ENCODE peak calls at places on chromosomes 13 and 19, in five cellular contexts. H is fibroblast of lung, Y is cardiac muscle cell, I is stomach, T is GM23338. M is an unnamed sample.

GRCh38 chr19:17522988-17523872 is 11.8 kb downstream of the PGLS start:
- DNase-seq in H (no peak), I (peak; percentile 49), T (no peak), Y (no peak), M (peak; percentile 56)

GRCh38 chr19:1154731-1155351 is 19.2 kb downstream of the SBNO2 start:
- DNase-seq in Y (no peak), I (peak; percentile 87), H (peak; percentile 86), T (no peak), M (peak; percentile 90)

GRCh38 chr13:66977156-66977555 is 253.0 kb downstream of the PCDH9 start:
- DNase-seq in T (no peak), I (no peak), Y (no peak), H (no peak), M (no peak)

GRCh38 chr19:2613507-2614295 is 88.8 kb downstream of the GNG7 start:
- DNase-seq in H (peak; percentile 23), I (peak; percentile 60), Y (peak; percentile 53), T (peak; percentile 83), M (no peak)

GRCh38 chr13:63048648-63049047 is 1633.0 kb upstream of the PCDH20 start:
- DNase-seq in Y (no peak), T (peak; percentile 8), I (no peak), H (no peak), M (no peak)

GRCh38 chr13:60134376-60134775 is 29.4 kb downstream of the DIAPH3 start:
- DNase-seq in T (peak; percentile 80), H (no peak), I (no peak), Y (peak; percentile 45), M (no peak)

GRCh38 chr19:34480971-34481821 is at the start of gene WTIP:
- DNase-seq in T (peak; percentile 89), I (peak; percentile 67), H (peak; percentile 94), Y (peak; percentile 93), M (peak; percentile 87)

GRCh38 chr19:54190942-54191670 is at the start of gene TSEN34:
- DNase-seq in H (no peak), I (peak; percentile 91), T (peak; percentile 88), Y (peak; percentile 93), M (peak; percentile 91)

GRCh38 chr19:18603255-18603957 is 3.2 kb downstream of the CRLF1 start:
- DNase-seq in T (peak; percentile 84), I (no peak), Y (no peak), H (peak; percentile 32), M (no peak)

GRCh38 chr19:29645911-29646310 is 19.4 kb upstream of the PLEKHF1 start:
- DNase-seq in H (peak; percentile 66), I (peak; percentile 77), Y (no peak), T (no peak), M (peak; percentile 78)

GRCh38 chr13:30119476-30119875 is 187.9 kb downstream of the KATNAL1 start:
- DNase-seq in Y (no peak), T (no peak), I (no peak), H (peak; percentile 85), M (no peak)

GRCh38 chr13:20702945-20703784 is at the start of gene IL17D:
- DNase-seq in T (peak; percentile 48), H (no peak), Y (peak; percentile 56), I (no peak), M (no peak)

GRCh38 chr13:66532146-66532545 is 698.0 kb downstream of the PCDH9 start:
- DNase-seq in T (no peak), H (peak; percentile 80), I (no peak), Y (no peak), M (no peak)

GRCh38 chr13:34733720-34734119 is 208.3 kb upstream of the NBEA start:
- DNase-seq in T (no peak), Y (no peak), H (peak; percentile 47), I (no peak), M (no peak)

GRCh38 chr19:45495178-45495577 is 1.7 kb downstream of the RTN2 start:
- DNase-seq in Y (no peak), H (no peak), I (no peak), T (no peak), M (no peak)

GRCh38 chr13:51614350-51614786 is 30.1 kb downstream of the WDFY2 start:
- DNase-seq in Y (no peak), T (no peak), H (no peak), I (no peak), M (peak; percentile 45)

GRCh38 chr13:28531195-28531955 is 36.4 kb upstream of the FLT1 start:
- DNase-seq in Y (peak; percentile 40), H (peak; percentile 16), T (peak; percentile 89), I (peak; percentile 27), M (peak; percentile 72)

GRCh38 chr13:91576590-91576989 is 178.2 kb downstream of the GPC5 start:
- DNase-seq in H (no peak), I (no peak), Y (peak; percentile 10), T (peak; percentile 71), M (no peak)

GRCh38 chr19:8487137-8487851 is 15.1 kb downstream of the PRAM1 start:
- DNase-seq in Y (no peak), T (no peak), H (no peak), I (no peak), M (peak; percentile 64)

GRCh38 chr19:17511724-17512573 is 500 bp downstream of the PGLS start:
- DNase-seq in T (peak; percentile 94), I (peak; percentile 85), Y (peak; percentile 88), H (peak; percentile 84), M (peak; percentile 93)

GRCh38 chr19:38657633-38658222 is 10.3 kb downstream of the ACTN4 start:
- DNase-seq in Y (no peak), H (peak; percentile 95), I (no peak), T (peak; percentile 63), M (no peak)

GRCh38 chr19:48656840-48657474 is 11.0 kb upstream of the CA11 start:
- DNase-seq in T (no peak), I (no peak), Y (no peak), H (peak; percentile 93), M (no peak)

GRCh38 chr19:1167687-1168561 is 6.1 kb downstream of the SBNO2 start:
- DNase-seq in T (no peak), H (no peak), I (no peak), Y (no peak), M (no peak)

GRCh38 chr19:40806385-40807146 is 7.6 kb downstream of the EGLN2 start:
- DNase-seq in Y (peak; percentile 77), H (peak; percentile 96), T (peak; percentile 100), I (peak; percentile 62), M (peak; percentile 87)

GRCh38 chr13:102580552-102581169 is 16.1 kb upstream of the TPP2 start:
- DNase-seq in T (peak; percentile 86), H (peak; percentile 49), Y (peak; percentile 66), I (no peak), M (no peak)

GRCh38 chr13:85828094-85828684 is 29.0 kb upstream of the SLITRK6 start:
- DNase-seq in I (no peak), H (peak; percentile 4), Y (peak; percentile 56), T (peak; percentile 47), M (no peak)

GRCh38 chr19:45952691-45953505 is 20.8 kb downstream of the NOVA2 start:
- DNase-seq in Y (peak; percentile 92), H (peak; percentile 19), T (peak; percentile 98), I (peak; percentile 35), M (peak; percentile 42)

GRCh38 chr19:6811906-6812305 is 39.4 kb downstream of the VAV1 start:
- DNase-seq in T (peak; percentile 66), Y (no peak), H (peak; percentile 58), I (no peak), M (no peak)

GRCh38 chr13:73625562-73626339 is 508.5 kb downstream of the KLF12 start:
- DNase-seq in H (no peak), I (no peak), Y (no peak), T (no peak), M (no peak)

GRCh38 chr19:45506991-45507863 is at the start of gene VASP:
- DNase-seq in I (peak; percentile 93), Y (peak; percentile 91), H (peak; percentile 84), T (peak; percentile 96), M (peak; percentile 90)

GRCh38 chr19:38210458-38210987 is 13.5 kb downstream of the DPF1 start:
- DNase-seq in Y (peak; percentile 67), I (no peak), H (peak; percentile 17), T (peak; percentile 97), M (peak; percentile 84)

GRCh38 chr19:49911381-49912145 is 14.9 kb upstream of the IL4I1 start:
- DNase-seq in T (no peak), Y (no peak), H (no peak), I (no peak), M (no peak)
- H3K36me3 ChIP-seq in T (peaks cover 10% of the 10 kb centered on the region), Y (peaks cover 15% of the 10 kb centered on the region), H (peaks cover 27% of the 10 kb centered on the region), I (peaks cover 87% of the 10 kb centered on the region), M (peaks cover 76% of the 10 kb centered on the region)

GRCh38 chr13:80189889-80190597 is 150.9 kb downstream of the SPRY2 start:
- DNase-seq in I (no peak), T (no peak), Y (no peak), H (no peak), M (no peak)
- TF ChIP-seq CTCF in I (no peak), T (no peak), Y (no peak), H (no peak), M (no peak)

GRCh38 chr13:41313117-41313516 is 2.0 kb downstream of the NAA16 start:
- DNase-seq in Y (no peak), T (no peak), I (no peak), H (no peak), M (no peak)
- H3K27ac ChIP-seq in Y (no peak overlapping the region), T (no peak overlapping the region), I (no peak overlapping the region), H (peak overlapping the region; percentile 45), M (no peak overlapping the region)

GRCh38 chr19:15248648-15249559 is 16.7 kb upstream of the EPHX3 start:
- DNase-seq in H (peak; percentile 89), Y (no peak), I (peak; percentile 76), T (no peak), M (peak; percentile 93)

GRCh38 chr19:15250635-15250993 is 18.4 kb upstream of the EPHX3 start:
- DNase-seq in I (no peak), H (no peak), T (no peak), Y (no peak), M (no peak)

GRCh38 chr19:15249560-15249874 is 17.3 kb upstream of the EPHX3 start:
- DNase-seq in Y (no peak), H (no peak), T (no peak), I (no peak), M (no peak)

GRCh38 chr19:15251010-15251748 is 18.9 kb upstream of the EPHX3 start:
- DNase-seq in T (no peak), Y (no peak), I (no peak), H (peak; percentile 89), M (peak; percentile 83)

GRCh38 chr19:15249912-15250634 is 17.8 kb upstream of the EPHX3 start:
- DNase-seq in T (no peak), Y (no peak), I (no peak), H (peak; percentile 92), M (peak; percentile 84)
- H3K36me3 ChIP-seq in T (peaks cover 18% of the 10 kb centered on the region), Y (peaks cover 53% of the 10 kb centered on the region), I (peaks cover 88% of the 10 kb centered on the region), H (peaks cover 29% of the 10 kb centered on the region), M (peaks cover 54% of the 10 kb centered on the region)

GRCh38 chr13:90276208-90276607 is 1071.3 kb upstream of the MIR17HG start:
- DNase-seq in Y (peak; percentile 8), T (no peak), I (no peak), H (peak; percentile 7), M (no peak)
- TF ChIP-seq CTCF in Y (no peak), T (no peak), I (no peak), H (no peak), M (no peak)

DNA sequence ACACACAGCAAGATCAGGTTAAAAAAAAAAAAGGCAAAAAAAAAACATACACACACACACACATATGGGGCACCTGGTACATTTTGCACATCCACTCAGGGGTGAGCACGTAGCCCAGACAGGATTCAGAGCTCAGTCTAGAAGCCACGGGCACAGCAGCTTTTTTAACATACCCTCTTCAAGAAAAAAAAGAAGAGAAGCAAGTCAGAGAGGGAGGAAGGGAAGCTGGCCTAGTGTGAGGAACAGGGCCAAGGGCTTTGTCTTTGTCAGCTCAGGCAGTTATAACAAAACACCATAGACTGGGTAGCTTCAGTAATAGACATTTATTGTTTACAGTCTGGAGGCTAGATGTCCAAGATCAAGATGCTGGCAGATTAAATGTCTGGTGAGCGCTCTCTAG is 2.3 kb upstream of the TPM4 start:
- DNase-seq in I (no peak), Y (no peak), T (no peak), H (no peak), M (no peak)
- H3K27ac ChIP-seq in I (peak overlapping the region; percentile 94), Y (peak overlapping the region; percentile 76), T (no peak overlapping the region), H (no peak overlapping the region), M (no peak overlapping the region)

M was measured in heart left ventricle.